ENCODE peak calls at places on chromosomes 16 and 17, in four cellular contexts. A, M, U and Q are unnamed samples.

GRCh38 chr17:37106049-37106448 is 157.3 kb downstream of the AATF start:
- DNase-seq in A (no peak), M (no peak), U (no peak), Q (no peak)

GRCh38 chr16:69741951-69742904 is 12.5 kb downstream of the NOB1 start:
- DNase-seq in A (peak; percentile 21), M (peak; percentile 86), U (no peak), Q (no peak)

GRCh38 chr16:27317738-27318398 is 4.1 kb downstream of the IL4R start:
- DNase-seq in A (no peak), M (peak; percentile 13), U (no peak), Q (no peak)

GRCh38 chr16:8751481-8752311 is 45.7 kb downstream of the TMEM186 start:
- DNase-seq in A (peak; percentile 89), M (no peak), U (peak; percentile 51), Q (no peak)

GRCh38 chr16:19914877-19915276 is 30.2 kb upstream of the GPRC5B start:
- DNase-seq in A (no peak), M (no peak), U (no peak), Q (no peak)

GRCh38 chr17:44914148-44914547 is 1.2 kb downstream of the GFAP start:
- DNase-seq in A (no peak), M (no peak), U (no peak), Q (no peak)

GRCh38 chr17:10197721-10198508 is 491 bp downstream of the GAS7 start:
- DNase-seq in A (no peak), M (no peak), U (no peak), Q (no peak)

GRCh38 chr17:77126519-77126918 is 14.2 kb upstream of the SEC14L1 start:
- DNase-seq in A (no peak), M (peak; percentile 89), U (no peak), Q (no peak)

GRCh38 chr16:56356276-56357241 is 68.8 kb downstream of the AMFR start:
- DNase-seq in A (peak; percentile 84), M (peak; percentile 60), U (peak; percentile 70), Q (peak; percentile 63)

GRCh38 chr16:49485663-49486062 is 112.1 kb downstream of the C16orf78 start:
- DNase-seq in A (no peak), M (no peak), U (no peak), Q (no peak)

GRCh38 chr17:80104321-80104955 is 3.1 kb downstream of the GAA start:
- DNase-seq in A (peak; percentile 46), M (no peak), U (no peak), Q (no peak)

GRCh38 chr17:14864127-14864526 is 401.0 kb downstream of the PMP22 start:
- DNase-seq in A (no peak), M (no peak), U (no peak), Q (no peak)

GRCh38 chr17:21354796-21355385 is 21.3 kb upstream of the KCNJ12 start:
- DNase-seq in A (no peak), M (no peak), U (no peak), Q (no peak)

GRCh38 chr16:49947907-49948678 is 76.9 kb upstream of the CNEP1R1 start:
- DNase-seq in A (no peak), M (no peak), U (no peak), Q (no peak)

GRCh38 chr17:79400989-79401703 is 209.7 kb downstream of the RBFOX3 start:
- DNase-seq in A (peak; percentile 38), M (peak; percentile 40), U (peak; percentile 7), Q (no peak)

GRCh38 chr17:63785556-63785955 is 11.6 kb downstream of the DDX42 start:
- DNase-seq in A (peak; percentile 76), M (no peak), U (no peak), Q (no peak)

GRCh38 chr17:66542183-66542966 is 240.0 kb downstream of the PRKCA start:
- DNase-seq in A (peak; percentile 79), M (no peak), U (no peak), Q (no peak)

GRCh38 chr17:9233271-9233599 is 211.9 kb downstream of the NTN1 start:
- DNase-seq in A (no peak), M (no peak), U (no peak), Q (no peak)

GRCh38 chr17:49851387-49852291 is 3.8 kb upstream of the TAC4 start:
- DNase-seq in A (peak; percentile 65), M (peak; percentile 40), U (peak; percentile 15), Q (no peak)

GRCh38 chr17:27565874-27566672 is 64.9 kb upstream of the LGALS9 start:
- DNase-seq in A (peak; percentile 75), M (no peak), U (no peak), Q (no peak)

GRCh38 chr17:55577687-55578086 is 66.4 kb upstream of the SMIM36 start:
- DNase-seq in A (peak; percentile 49), M (no peak), U (no peak), Q (no peak)

GRCh38 chr16:50102046-50102756 is 36.4 kb downstream of the HEATR3 start:
- DNase-seq in A (peak; percentile 83), M (no peak), U (peak; percentile 32), Q (no peak)

GRCh38 chr17:75853410-75853809 is 1.7 kb downstream of the WBP2 start:
- DNase-seq in A (peak; percentile 63), M (peak; percentile 55), U (no peak), Q (no peak)

GRCh38 chr17:37791434-37791833 is 46.6 kb upstream of the HNF1B start:
- DNase-seq in A (peak; percentile 28), M (no peak), U (no peak), Q (no peak)

GRCh38 chr16:78235168-78235800 is 135.8 kb downstream of the WWOX start:
- DNase-seq in A (peak; percentile 47), M (peak; percentile 55), U (peak; percentile 27), Q (peak; percentile 39)

GRCh38 chr17:59719526-59719925 is 12.1 kb downstream of the VMP1 start:
- DNase-seq in A (no peak), M (no peak), U (no peak), Q (no peak)

GRCh38 chr16:67301080-67301757 is 21.9 kb downstream of the PLEKHG4 start:
- DNase-seq in A (peak; percentile 36), M (no peak), U (no peak), Q (no peak)

GRCh38 chr16:9091867-9092281 is 430 bp downstream of the HAPSTR1 start:
- DNase-seq in A (no peak), M (no peak), U (no peak), Q (no peak)

GRCh38 chr17:37743875-37744632 is 805 bp downstream of the HNF1B start:
- DNase-seq in A (no peak), M (no peak), U (no peak), Q (no peak)

GRCh38 chr17:43720311-43721060 is 38.1 kb downstream of the SOST start:
- DNase-seq in A (peak; percentile 67), M (peak; percentile 60), U (no peak), Q (no peak)

GRCh38 chr17:69451416-69452394 is 37.2 kb downstream of the MAP2K6 start:
- DNase-seq in A (no peak), M (no peak), U (no peak), Q (no peak)

GRCh38 chr16:52318259-52319008 is 228.5 kb downstream of the TOX3 start:
- DNase-seq in A (no peak), M (no peak), U (no peak), Q (no peak)

GRCh38 chr16:35181422-35182030 is 1722.1 kb downstream of the TP53TG3F start:
- DNase-seq in A (no peak), M (no peak), U (no peak), Q (no peak)
- H3K9me3 ChIP-seq in A (no peaks in the 10 kb centered on the region), M (peaks cover 7% of the 10 kb centered on the region), U (peaks cover 62% of the 10 kb centered on the region), Q (no peaks in the 10 kb centered on the region)

DNA sequence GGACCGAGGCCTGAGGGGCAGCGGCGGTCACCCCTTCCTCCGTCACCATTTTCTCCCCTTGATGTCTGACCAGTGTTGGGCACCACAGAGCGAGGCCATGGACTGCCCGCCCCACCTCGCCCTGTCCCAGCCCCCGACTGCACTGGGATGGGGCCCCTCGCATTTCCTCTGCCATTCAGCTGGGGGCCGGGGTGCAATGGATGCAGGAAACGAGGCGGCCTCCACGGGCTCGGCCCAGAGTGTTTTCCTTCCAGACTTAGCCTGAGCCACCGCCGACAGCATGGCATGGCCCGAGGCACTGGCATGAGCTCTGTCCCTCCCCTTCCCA is 44.6 kb upstream of the ZC3H18 start:
- DNase-seq in A (no peak), M (no peak), U (no peak), Q (no peak)
- TF ChIP-seq CTCF in A (no peak), M (no peak), U (no peak), Q (no peak)

GRCh38 chr16:35711435-35711834 is 2252.0 kb downstream of the TP53TG3F start:
- DNase-seq in A (no peak), M (no peak), U (no peak), Q (no peak)

GRCh38 chr16:35711958-35712357 is 2252.5 kb downstream of the TP53TG3F start:
- DNase-seq in A (no peak), M (no peak), U (no peak), Q (no peak)

DNA sequence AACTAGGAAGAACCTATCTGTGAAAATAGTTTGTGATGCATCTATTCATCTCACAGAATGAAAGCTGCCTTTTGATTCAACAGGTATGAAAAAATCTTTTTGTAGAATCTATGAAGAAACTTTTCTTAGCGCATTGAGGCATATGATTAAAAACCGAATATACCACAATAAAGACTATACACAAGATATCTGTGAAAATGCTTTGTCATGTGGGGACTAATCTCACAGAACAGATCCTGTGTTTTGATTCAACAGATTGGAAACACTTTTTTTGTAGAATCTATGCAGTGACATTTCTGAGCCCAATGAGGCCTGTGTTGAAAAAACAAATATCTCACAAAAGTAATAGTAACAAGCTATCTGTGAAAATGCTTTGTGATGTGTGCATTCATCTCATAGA is 2247.5 kb downstream of the TP53TG3F start:
- DNase-seq in A (no peak), M (no peak), U (no peak), Q (no peak)
- H3K9me3 ChIP-seq in A (no peaks in the 10 kb centered on the region), M (peaks cover 5% of the 10 kb centered on the region), U (peaks cover 7% of the 10 kb centered on the region), Q (no peaks in the 10 kb centered on the region)

GRCh38 chr17:17679748-17680147 is 1.5 kb upstream of the RAI1 start:
- DNase-seq in A (no peak), M (no peak), U (no peak), Q (no peak)

GRCh38 chr17:17681744-17682292 is 560 bp downstream of the RAI1 start:
- DNase-seq in A (peak; percentile 30), M (no peak), U (no peak), Q (no peak)

GRCh38 chr17:17679243-17679642 is 2.0 kb upstream of the RAI1 start:
- DNase-seq in A (no peak), M (no peak), U (no peak), Q (no peak)

GRCh38 chr17:17681187-17681743 is at the start of gene RAI1:
- DNase-seq in A (peak; percentile 84), M (peak; percentile 73), U (peak; percentile 56), Q (no peak)

GRCh38 chr17:17680477-17681186 is 626 bp upstream of the RAI1 start:
- DNase-seq in A (no peak), M (no peak), U (no peak), Q (no peak)
- TF ChIP-seq CTCF in A (no peak), M (peak; percentile 53), U (no peak), Q (no peak)

GRCh38 chr17:73371285-73371684 is 59.5 kb upstream of the CDC42EP4 start:
- DNase-seq in A (peak; percentile 92), M (no peak), U (peak; percentile 73), Q (no peak)
- H3K9me3 ChIP-seq in A (no peaks in the 10 kb centered on the region), M (no peaks in the 10 kb centered on the region), U (no peaks in the 10 kb centered on the region), Q (no peaks in the 10 kb centered on the region)

GRCh38 chr17:2724783-2725164 is 13.2 kb upstream of the CLUH start:
- DNase-seq in A (peak; percentile 35), M (no peak), U (no peak), Q (no peak)
- TF ChIP-seq CTCF in A (no peak), M (no peak), U (no peak), Q (no peak)